ENCODE peak calls at places on chromosomes 1 and 21, in five cellular contexts. M is iPS DF 19.7; L is OCI-LY7; O is T-cell; X is stimulated activated naive CD4-positive, alpha-beta T cell. F is an unnamed sample.
A peak's percentile ranks its signal among the peaks of the same experiment; 100 is the strongest.

GRCh38 chr1:218588555-218589172 is 243.5 kb downstream of the TGFB2 start:
- DNase-seq in M (no peak), L (no peak), O (no peak), X (no peak), F (no peak)

GRCh38 chr1:2480236-2480985 is 4.3 kb downstream of the PLCH2 start:
- DNase-seq in M (no peak), L (no peak), O (no peak), X (no peak), F (no peak)

GRCh38 chr1:232812560-232812959 is 7.3 kb downstream of the MAP10 start:
- DNase-seq in M (no peak), L (no peak), O (no peak), X (no peak), F (no peak)

GRCh38 chr1:22114083-22115012 is 28.5 kb downstream of the WNT4 start:
- DNase-seq in M (no peak), L (no peak), O (no peak), X (no peak), F (no peak)

GRCh38 chr1:109242387-109242786 is 7.0 kb upstream of the CELSR2 start:
- DNase-seq in M (no peak), L (no peak), O (no peak), X (no peak), F (no peak)

GRCh38 chr1:223732993-223733798 is 20.9 kb downstream of the CAPN2 start:
- DNase-seq in M (no peak), L (no peak), O (no peak), X (no peak), F (no peak)

GRCh38 chr1:74835046-74835445 is 102.1 kb downstream of the TYW3 start:
- DNase-seq in M (no peak), L (no peak), O (no peak), X (no peak), F (no peak)

GRCh38 chr1:229430761-229431269 is 3.1 kb downstream of the ACTA1 start:
- DNase-seq in M (no peak), L (no peak), O (peak; percentile 11), X (peak; percentile 26), F (no peak)

GRCh38 chr1:229694053-229694693 is 68.1 kb downstream of the URB2 start:
- DNase-seq in M (peak; percentile 57), L (peak; percentile 86), O (no peak), X (no peak), F (no peak)

GRCh38 chr1:77579547-77579946 is 102.9 kb downstream of the ZZZ3 start:
- DNase-seq in M (no peak), L (no peak), O (no peak), X (no peak), F (no peak)

GRCh38 chr1:164240081-164240480 is 318.9 kb upstream of the PBX1 start:
- DNase-seq in M (peak; percentile 25), L (no peak), O (no peak), X (no peak), F (no peak)

GRCh38 chr1:23872421-23872820 is 4.3 kb upstream of the FUCA1 start:
- DNase-seq in M (no peak), L (no peak), O (no peak), X (no peak), F (no peak)

GRCh38 chr1:14390816-14391215 is 207.7 kb upstream of the KAZN start:
- DNase-seq in M (no peak), L (no peak), O (no peak), X (no peak), F (no peak)

GRCh38 chr1:162549001-162549400 is 12.5 kb upstream of the UAP1 start:
- DNase-seq in M (no peak), L (no peak), O (no peak), X (no peak), F (no peak)

GRCh38 chr1:186763107-186763506 is 65.6 kb upstream of the PLA2G4A start:
- DNase-seq in M (no peak), L (no peak), O (no peak), X (no peak), F (no peak)

GRCh38 chr1:11796036-11796828 is 9.5 kb downstream of the MTHFR start:
- DNase-seq in M (no peak), L (no peak), O (no peak), X (no peak), F (no peak)

GRCh38 chr1:87141556-87141955 is 187.1 kb upstream of the LMO4 start:
- DNase-seq in M (no peak), L (no peak), O (no peak), X (no peak), F (no peak)

GRCh38 chr21:28742527-28742926 is 250.2 kb downstream of the LTN1 start:
- DNase-seq in M (no peak), L (no peak), O (no peak), X (no peak), F (no peak)

GRCh38 chr1:31366796-31367195 is 6.1 kb downstream of the FABP3 start:
- DNase-seq in M (no peak), L (no peak), O (no peak), X (no peak), F (no peak)

GRCh38 chr1:31181515-31182343 is 58.0 kb downstream of the NKAIN1 start:
- DNase-seq in M (no peak), L (peak; percentile 52), O (peak; percentile 2), X (no peak), F (peak; percentile 9)

GRCh38 chr1:101207891-101208290 is 28.9 kb upstream of the S1PR1 start:
- DNase-seq in M (no peak), L (no peak), O (no peak), X (no peak), F (no peak)

GRCh38 chr1:67888707-67889106 is 55.4 kb upstream of the GNG12 start:
- DNase-seq in M (no peak), L (no peak), O (no peak), X (no peak), F (no peak)

GRCh38 chr1:53278294-53278693 is 40.0 kb upstream of the MAGOH start:
- DNase-seq in M (no peak), L (peak; percentile 57), O (peak; percentile 44), X (peak; percentile 64), F (peak; percentile 50)

GRCh38 chr1:64505944-64506658 is 36.2 kb downstream of the CACHD1 start:
- DNase-seq in M (no peak), L (no peak), O (no peak), X (peak; percentile 74), F (no peak)

GRCh38 chr1:186670279-186670964 is 9.8 kb downstream of the PTGS2 start:
- DNase-seq in M (no peak), L (no peak), O (no peak), X (no peak), F (no peak)

GRCh38 chr1:84353665-84354064 is 44.6 kb upstream of the DNASE2B start:
- DNase-seq in M (no peak), L (no peak), O (no peak), X (no peak), F (no peak)

GRCh38 chr1:230790026-230790425 is 42.8 kb downstream of the CAPN9 start:
- DNase-seq in M (no peak), L (no peak), O (no peak), X (no peak), F (no peak)

GRCh38 chr1:158353333-158354038 is at the start of gene CD1E:
- DNase-seq in M (no peak), L (no peak), O (no peak), X (no peak), F (no peak)

GRCh38 chr1:173867753-173868265 is at the start of gene GAS5:
- DNase-seq in M (peak; percentile 98), L (peak; percentile 99), O (peak; percentile 98), X (peak; percentile 99), F (peak; percentile 99)

GRCh38 chr1:4367230-4367629 is 287.2 kb upstream of the AJAP1 start:
- DNase-seq in M (no peak), L (no peak), O (no peak), X (no peak), F (no peak)

GRCh38 chr1:205346956-205347574 is 9.7 kb downstream of the KLHDC8A start:
- DNase-seq in M (no peak), L (no peak), O (no peak), X (no peak), F (no peak)

GRCh38 chr1:156583821-156584622 is 4.5 kb downstream of the TTC24 start:
- DNase-seq in M (peak; percentile 84), L (peak; percentile 90), O (peak; percentile 44), X (peak; percentile 70), F (peak; percentile 67)

GRCh38 chr1:61220531-61220930 is 138.2 kb downstream of the NFIA start:
- DNase-seq in M (no peak), L (no peak), O (no peak), X (no peak), F (no peak)

GRCh38 chr1:226034482-226034881 is 28.0 kb upstream of the H3-3A start:
- DNase-seq in M (no peak), L (no peak), O (peak; percentile 7), X (no peak), F (no peak)

F was measured in T follicular helper cell.